ENCODE peak calls at places on chromosome 4, in ten cellular contexts. X, Q, C, P, S, I, K, J, L and E are unnamed samples.

GRCh38 chr4:66829310-66829709 is 716.0 kb downstream of the CENPC start:
- DNase-seq in X (no peak), Q (no peak), C (no peak), P (no peak), S (no peak), I (no peak), K (no peak), J (no peak), L (no peak), E (no peak)

GRCh38 chr4:13891544-13891939 is 264.0 kb upstream of the BOD1L1 start:
- DNase-seq in X (no peak), Q (no peak), C (no peak), P (no peak), S (no peak), I (no peak), K (no peak), J (no peak), L (no peak), E (no peak)

GRCh38 chr4:40848251-40848650 is 98.5 kb downstream of the NSUN7 start:
- DNase-seq in X (no peak), Q (no peak), C (no peak), P (no peak), S (no peak), I (no peak), K (no peak), J (no peak), L (no peak), E (no peak)

GRCh38 chr4:118033148-118034060 is 882 bp upstream of the NDST3 start:
- DNase-seq in X (peak), Q (peak), C (peak), P (peak), S (no peak), I (peak), K (no peak), J (peak), L (peak), E (peak)

GRCh38 chr4:133592106-133592505 is 443.0 kb downstream of the PCDH10 start:
- DNase-seq in X (no peak), Q (no peak), C (no peak), P (peak), S (no peak), I (no peak), K (no peak), J (no peak), L (no peak), E (no peak)

GRCh38 chr4:112938461-112939058 is 110.9 kb upstream of the ANK2 start:
- DNase-seq in X (no peak), Q (peak), C (no peak), P (peak), S (no peak), I (peak), K (no peak), J (no peak), L (no peak), E (no peak)

GRCh38 chr4:4426511-4427477 is 39.9 kb downstream of the NSG1 start:
- DNase-seq in X (peak), Q (no peak), C (no peak), P (peak), S (no peak), I (no peak), K (no peak), J (no peak), L (no peak), E (no peak)

GRCh38 chr4:82017680-82018079 is 356.1 kb downstream of the HNRNPD start:
- DNase-seq in X (peak), Q (peak), C (no peak), P (no peak), S (no peak), I (peak), K (no peak), J (no peak), L (peak), E (no peak)

GRCh38 chr4:188143731-188144130 is 4.5 kb downstream of the TRIML1 start:
- DNase-seq in X (no peak), Q (no peak), C (no peak), P (no peak), S (no peak), I (no peak), K (no peak), J (no peak), L (no peak), E (no peak)

GRCh38 chr4:142091085-142091513 is 454.7 kb downstream of the IL15 start:
- DNase-seq in X (no peak), Q (peak), C (no peak), P (no peak), S (no peak), I (no peak), K (no peak), J (no peak), L (no peak), E (no peak)

GRCh38 chr4:168710353-168710946 is 213.6 kb downstream of the PALLD start:
- DNase-seq in X (no peak), Q (no peak), C (no peak), P (peak), S (no peak), I (peak), K (no peak), J (peak), L (no peak), E (no peak)

GRCh38 chr4:146029939-146030710 is 91.5 kb upstream of the ZNF827 start:
- DNase-seq in X (no peak), Q (no peak), C (no peak), P (no peak), S (peak), I (no peak), K (no peak), J (peak), L (no peak), E (no peak)

GRCh38 chr4:185395255-185395955 is at the start of gene LRP2BP:
- DNase-seq in X (no peak), Q (no peak), C (no peak), P (no peak), S (no peak), I (peak), K (no peak), J (no peak), L (no peak), E (no peak)

GRCh38 chr4:94548571-94548970 is 96.8 kb downstream of the PDLIM5 start:
- DNase-seq in X (no peak), Q (no peak), C (no peak), P (no peak), S (no peak), I (peak), K (no peak), J (no peak), L (no peak), E (no peak)

GRCh38 chr4:183409956-183410355 is 34.5 kb upstream of the CDKN2AIP start:
- DNase-seq in X (no peak), Q (no peak), C (no peak), P (no peak), S (no peak), I (no peak), K (no peak), J (no peak), L (no peak), E (no peak)

GRCh38 chr4:75069493-75070074 is 136.7 kb downstream of the PARM1 start:
- DNase-seq in X (no peak), Q (no peak), C (no peak), P (no peak), S (no peak), I (no peak), K (no peak), J (no peak), L (no peak), E (no peak)

GRCh38 chr4:85861064-85861767 is 386.3 kb downstream of the ARHGAP24 start:
- DNase-seq in X (no peak), Q (no peak), C (no peak), P (no peak), S (no peak), I (no peak), K (no peak), J (peak), L (no peak), E (no peak)

GRCh38 chr4:41256740-41257256 is at the start of gene UCHL1:
- DNase-seq in X (peak), Q (peak), C (no peak), P (peak), S (peak), I (peak), K (no peak), J (peak), L (peak), E (no peak)

GRCh38 chr4:121070696-121071639 is 1.4 kb downstream of the NDNF start:
- DNase-seq in X (peak), Q (peak), C (peak), P (peak), S (no peak), I (no peak), K (no peak), J (no peak), L (peak), E (no peak)

GRCh38 chr4:7313361-7313811 is 121.0 kb downstream of the SORCS2 start:
- DNase-seq in X (no peak), Q (no peak), C (peak), P (no peak), S (no peak), I (no peak), K (no peak), J (no peak), L (no peak), E (no peak)

GRCh38 chr4:56400560-56400959 is 13.3 kb upstream of the AASDH start:
- DNase-seq in X (no peak), Q (no peak), C (no peak), P (no peak), S (no peak), I (no peak), K (no peak), J (no peak), L (no peak), E (no peak)

GRCh38 chr4:122341906-122342305 is 36.9 kb upstream of the ADAD1 start:
- DNase-seq in X (no peak), Q (no peak), C (no peak), P (no peak), S (no peak), I (peak), K (no peak), J (no peak), L (no peak), E (no peak)

GRCh38 chr4:87497141-87497540 is 32.0 kb downstream of the SPARCL1 start:
- DNase-seq in X (peak), Q (no peak), C (no peak), P (peak), S (no peak), I (peak), K (no peak), J (no peak), L (no peak), E (no peak)

GRCh38 chr4:110005461-110006056 is 92.9 kb downstream of the EGF start:
- DNase-seq in X (no peak), Q (peak), C (no peak), P (peak), S (no peak), I (peak), K (no peak), J (no peak), L (no peak), E (no peak)

GRCh38 chr4:160370046-160370445 is 1267.2 kb downstream of the RAPGEF2 start:
- DNase-seq in X (no peak), Q (no peak), C (no peak), P (no peak), S (no peak), I (no peak), K (no peak), J (no peak), L (no peak), E (no peak)

GRCh38 chr4:154277164-154277563 is 214.4 kb downstream of the DCHS2 start:
- DNase-seq in X (no peak), Q (no peak), C (no peak), P (no peak), S (no peak), I (no peak), K (no peak), J (no peak), L (no peak), E (no peak)

GRCh38 chr4:131061734-131062133 is 1965.8 kb downstream of the C4orf33 start:
- DNase-seq in X (no peak), Q (no peak), C (no peak), P (no peak), S (no peak), I (no peak), K (no peak), J (no peak), L (no peak), E (no peak)

GRCh38 chr4:75895744-75896314 is 6.4 kb downstream of the PPEF2 start:
- DNase-seq in X (no peak), Q (peak), C (no peak), P (peak), S (no peak), I (peak), K (no peak), J (no peak), L (peak), E (no peak)

GRCh38 chr4:161121451-161121850 is 1042.3 kb downstream of the FSTL5 start:
- DNase-seq in X (no peak), Q (no peak), C (no peak), P (no peak), S (no peak), I (peak), K (no peak), J (no peak), L (no peak), E (no peak)

GRCh38 chr4:84529169-84529751 is 30.2 kb upstream of the NKX6-1 start:
- DNase-seq in X (no peak), Q (peak), C (no peak), P (peak), S (no peak), I (peak), K (no peak), J (no peak), L (no peak), E (no peak)

GRCh38 chr4:139469869-139470268 is 15.9 kb downstream of the RAB33B start:
- DNase-seq in X (no peak), Q (no peak), C (no peak), P (no peak), S (no peak), I (no peak), K (no peak), J (peak), L (no peak), E (no peak)

GRCh38 chr4:7581477-7581876 is 146.7 kb upstream of the PSAPL1 start:
- DNase-seq in X (peak), Q (peak), C (no peak), P (no peak), S (no peak), I (peak), K (no peak), J (no peak), L (no peak), E (no peak)